ENCODE peak calls at places on chromosomes 13 and 19, in four cellular contexts. V, P, I and F are unnamed samples.

GRCh38 chr19:46998445-46999142 is 21.0 kb upstream of the NPAS1 start:
- DNase-seq in I (no peak), V (no peak), P (no peak), F (no peak)

GRCh38 chr19:17847538-17848366 is at the start of gene JAK3:
- DNase-seq in V (peak), P (peak), I (peak), F (peak)

GRCh38 chr19:43747557-43748204 is 7.1 kb downstream of the SMG9 start:
- DNase-seq in P (no peak), I (no peak), V (peak), F (no peak)

GRCh38 chr13:75938811-75939525 is 302.8 kb downstream of the LMO7 start:
- DNase-seq in V (no peak), P (no peak), I (no peak), F (no peak)

GRCh38 chr19:10805758-10806247 is 30.2 kb downstream of the TMED1 start:
- DNase-seq in P (no peak), I (no peak), V (no peak), F (no peak)

GRCh38 chr13:36788276-36788675 is 30.7 kb upstream of the RFXAP start:
- DNase-seq in I (no peak), P (no peak), V (no peak), F (no peak)

GRCh38 chr19:57441979-57442752 is 7.0 kb downstream of the ZNF749 start:
- DNase-seq in P (no peak), I (no peak), V (no peak), F (no peak)

GRCh38 chr13:97307882-97308624 is 85.9 kb downstream of the MBNL2 start:
- DNase-seq in V (no peak), P (peak), I (no peak), F (no peak)

GRCh38 chr13:83810136-83810535 is 72.1 kb downstream of the SLITRK1 start:
- DNase-seq in P (no peak), I (no peak), V (no peak), F (no peak)

GRCh38 chr19:44593294-44593693 is 20.1 kb upstream of the IGSF23 start:
- DNase-seq in I (no peak), V (no peak), P (no peak), F (no peak)

GRCh38 chr19:28454083-28454482 is 758.9 kb downstream of the UQCRFS1 start:
- DNase-seq in I (no peak), P (no peak), V (no peak), F (no peak)

GRCh38 chr19:56933014-56933705 is 92.6 kb upstream of the PEG3 start:
- DNase-seq in I (no peak), P (no peak), V (no peak), F (no peak)

GRCh38 chr19:35268546-35269424 is at the start of gene USF2:
- DNase-seq in V (no peak), I (peak), P (peak), F (peak)

GRCh38 chr13:93480553-93481106 is 254.0 kb downstream of the GPC6 start:
- DNase-seq in V (no peak), I (no peak), P (peak), F (no peak)

GRCh38 chr13:104796581-104796980 is 1730.4 kb upstream of the SLC10A2 start:
- DNase-seq in I (no peak), P (no peak), V (no peak), F (no peak)

GRCh38 chr13:96821381-96821780 is 172.9 kb downstream of the OXGR1 start:
- DNase-seq in I (no peak), P (no peak), V (no peak), F (no peak)

GRCh38 chr13:111908391-111908790 is 158.6 kb upstream of the SOX1 start:
- DNase-seq in V (no peak), P (no peak), I (no peak), F (no peak)

GRCh38 chr19:4539697-4540581 is at the start of gene LRG1:
- DNase-seq in V (peak), I (peak), P (peak), F (no peak)

GRCh38 chr13:20495087-20496023 is 30.3 kb downstream of the CRYL1 start:
- DNase-seq in V (peak), I (peak), P (peak), F (no peak)

GRCh38 chr13:37074703-37075102 is 15.2 kb upstream of the SUPT20H start:
- DNase-seq in P (no peak), V (no peak), I (no peak), F (no peak)

GRCh38 chr19:33805840-33806433 is 9.3 kb downstream of the KCTD15 start:
- DNase-seq in P (no peak), I (no peak), V (no peak), F (no peak)

GRCh38 chr13:108957369-108958012 is 328.1 kb downstream of the MYO16 start:
- DNase-seq in P (no peak), V (no peak), I (no peak), F (no peak)

GRCh38 chr13:100881291-100881864 is 206.8 kb upstream of the TMTC4 start:
- DNase-seq in P (no peak), I (no peak), V (no peak), F (no peak)

GRCh38 chr19:38932425-38933179 is 1.9 kb downstream of the MRPS12 start:
- DNase-seq in V (no peak), I (peak), P (peak), F (no peak)

GRCh38 chr13:113452942-113453901 is at the start of gene ADPRHL1:
- DNase-seq in P (no peak), V (no peak), I (no peak), F (no peak)

GRCh38 chr19:54532528-54532927 is 29.9 kb downstream of the LAIR2 start:
- DNase-seq in V (peak), I (no peak), P (no peak), F (no peak)

GRCh38 chr13:35887028-35887666 is 244.0 kb downstream of the DCLK1 start:
- DNase-seq in V (no peak), P (no peak), I (no peak), F (no peak)

GRCh38 chr13:94112227-94112626 is 367.3 kb downstream of the DCT start:
- DNase-seq in I (no peak), V (no peak), P (peak), F (no peak)

GRCh38 chr13:33455291-33455690 is 169.7 kb upstream of the STARD13 start:
- DNase-seq in V (no peak), P (no peak), I (no peak), F (no peak)

GRCh38 chr13:61286148-61286745 is 129.4 kb downstream of the PCDH20 start:
- DNase-seq in P (peak), V (no peak), I (peak), F (no peak)

GRCh38 chr13:66071018-66071417 is 1159.1 kb downstream of the PCDH9 start:
- DNase-seq in V (no peak), P (no peak), I (no peak), F (no peak)

GRCh38 chr13:103839460-103839859 is 773.2 kb upstream of the SLC10A2 start:
- DNase-seq in V (no peak), I (no peak), P (no peak), F (no peak)

GRCh38 chr19:46783670-46784069 is 4.7 kb downstream of the SLC1A5 start:
- DNase-seq in V (no peak), P (no peak), I (peak), F (no peak)

GRCh38 chr19:49104229-49104864 is 9.8 kb upstream of the LIN7B start:
- DNase-seq in P (no peak), I (peak), V (no peak), F (no peak)

GRCh38 chr13:22496803-22497508 is 683.8 kb upstream of the SGCG start:
- DNase-seq in P (no peak), I (no peak), V (no peak), F (no peak)

GRCh38 chr19:40533508-40533907 is 43.2 kb upstream of the SHKBP1 start:
- DNase-seq in P (no peak), V (no peak), I (no peak), F (no peak)

GRCh38 chr19:40529093-40529954 is 47.3 kb upstream of the SHKBP1 start:
- DNase-seq in P (peak), V (peak), I (peak), F (peak)

GRCh38 chr19:40530091-40530901 is 46.4 kb upstream of the SHKBP1 start:
- DNase-seq in V (no peak), I (peak), P (no peak), F (no peak)

GRCh38 chr19:40539070-40539469 is 37.6 kb upstream of the SHKBP1 start:
- DNase-seq in V (no peak), P (no peak), I (no peak), F (no peak)

DNA sequence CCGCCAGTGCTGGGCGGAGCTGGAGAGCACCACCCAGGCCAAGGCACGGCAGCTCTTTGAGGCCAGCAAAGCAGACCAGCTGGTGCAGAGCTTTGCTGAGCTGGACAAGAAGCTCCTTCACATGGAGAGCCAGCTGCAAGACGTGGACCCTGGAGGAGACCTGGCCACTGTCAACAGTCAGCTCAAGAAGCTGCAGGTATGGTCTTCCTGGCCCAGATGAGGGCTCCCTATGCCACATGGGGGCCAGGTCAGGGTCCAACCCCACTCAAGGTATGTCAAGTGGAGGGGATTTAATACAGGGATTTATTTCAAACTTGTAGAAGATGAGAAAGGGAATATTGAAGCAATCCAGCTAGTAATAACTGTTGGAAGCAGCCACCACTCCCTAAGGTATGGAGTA is 42.5 kb upstream of the SHKBP1 start:
- DNase-seq in I (no peak), V (no peak), P (no peak), F (no peak)
- TF ChIP-seq TAF1 in I (no peak), V (no peak), P (no peak), F (no peak)

GRCh38 chr19:2048104-2048958 is 2.7 kb downstream of the MKNK2 start:
- DNase-seq in I (no peak), P (no peak), V (no peak), F (no peak)

GRCh38 chr19:2048959-2049740 is 1.9 kb downstream of the MKNK2 start:
- DNase-seq in V (no peak), I (no peak), P (no peak), F (no peak)

GRCh38 chr19:2050349-2050990 is 574 bp downstream of the MKNK2 start:
- DNase-seq in I (peak), P (no peak), V (no peak), F (no peak)

GRCh38 chr19:2050991-2051770 is at the start of gene MKNK2:
- DNase-seq in I (peak), V (no peak), P (peak), F (peak)

DNA sequence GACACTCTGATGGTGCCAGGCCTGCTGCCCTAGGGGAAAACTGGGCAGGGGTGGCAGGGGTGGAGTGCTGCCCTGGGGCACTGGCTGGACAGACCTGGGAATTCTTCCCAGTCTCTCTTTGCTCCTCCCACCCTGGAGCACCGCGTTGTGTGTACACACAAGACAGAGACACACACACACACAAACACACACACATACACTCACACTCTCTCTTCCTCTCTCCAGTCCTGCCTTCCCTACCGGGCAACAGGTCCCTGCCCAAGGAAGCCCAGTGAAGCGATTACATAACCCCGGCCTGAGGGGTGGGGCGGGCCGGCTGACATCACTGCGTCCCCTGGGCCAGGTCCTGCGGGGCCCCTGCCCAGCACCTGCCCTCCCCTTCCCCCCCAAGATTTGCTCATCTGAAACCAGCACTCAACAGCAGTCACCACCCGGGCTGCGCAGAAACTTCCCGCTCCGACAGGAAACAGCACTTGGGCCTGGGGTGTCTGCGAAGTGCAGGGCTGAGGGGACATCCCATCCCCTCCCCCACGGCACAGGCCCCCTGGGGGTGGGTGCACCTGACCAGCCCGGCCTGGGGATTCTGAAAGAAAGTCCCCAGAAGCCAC is 1.2 kb downstream of the MKNK2 start:
- DNase-seq in P (peak), V (no peak), I (peak), F (peak)
- TF ChIP-seq POLR2A in P (no peak), V (peak), I (peak), F (peak)

DNA sequence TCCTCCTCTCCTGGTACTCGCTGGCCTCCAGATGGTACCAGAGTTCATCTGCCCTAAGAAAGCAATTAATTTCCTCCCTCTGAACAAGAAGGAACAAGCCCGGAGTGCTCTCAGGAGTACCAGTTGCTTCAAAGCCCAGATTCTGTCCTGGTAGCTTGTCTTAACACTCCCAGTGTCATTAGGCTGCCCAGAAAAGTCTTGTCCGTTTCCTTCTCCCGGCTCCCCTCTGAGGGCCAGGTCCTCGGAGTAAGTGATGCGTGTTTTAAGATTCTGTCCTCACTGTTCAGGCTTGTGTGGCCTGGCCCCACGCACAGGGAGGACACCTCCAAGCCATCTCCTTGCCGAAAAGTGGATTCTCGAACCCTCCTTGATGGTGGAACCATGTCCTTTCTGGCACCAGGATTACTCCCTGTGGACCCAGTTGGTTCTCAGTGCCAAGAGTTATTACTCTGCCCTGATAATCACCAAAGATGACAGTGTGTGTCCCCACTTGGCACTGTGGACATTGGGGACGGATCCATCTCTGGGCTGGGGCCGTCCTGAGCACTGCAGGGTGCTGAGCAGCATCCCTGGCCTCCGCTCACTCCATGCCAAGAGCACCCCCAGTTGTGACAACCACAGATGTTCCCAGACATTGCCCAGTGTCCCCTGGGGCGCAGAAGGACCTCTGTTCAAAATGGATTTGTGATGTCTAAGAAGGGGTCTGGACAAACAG is 52.5 kb downstream of the RFX2 start:
- DNase-seq in V (no peak), P (no peak), I (no peak), F (no peak)
- TF ChIP-seq TAF1 in V (no peak), P (no peak), I (no peak), F (no peak)

GRCh38 chr19:51572908-51573307 is 1.8 kb downstream of the ZNF175 start:
- DNase-seq in P (no peak), V (no peak), I (no peak), F (no peak)

GRCh38 chr19:51571599-51571998 is 516 bp downstream of the ZNF175 start:
- DNase-seq in P (no peak), V (no peak), I (no peak), F (no peak)

GRCh38 chr19:51570962-51571575 is at the start of gene ZNF175:
- DNase-seq in I (peak), P (peak), V (peak), F (peak)

GRCh38 chr19:51573331-51573730 is 2.2 kb downstream of the ZNF175 start:
- DNase-seq in V (no peak), P (no peak), I (no peak), F (no peak)

GRCh38 chr19:51572415-51572814 is 1.3 kb downstream of the ZNF175 start:
- DNase-seq in I (peak), P (no peak), V (no peak), F (no peak)
- TF ChIP-seq POLR2A in I (no peak), P (no peak), V (no peak), F (no peak)

DNA sequence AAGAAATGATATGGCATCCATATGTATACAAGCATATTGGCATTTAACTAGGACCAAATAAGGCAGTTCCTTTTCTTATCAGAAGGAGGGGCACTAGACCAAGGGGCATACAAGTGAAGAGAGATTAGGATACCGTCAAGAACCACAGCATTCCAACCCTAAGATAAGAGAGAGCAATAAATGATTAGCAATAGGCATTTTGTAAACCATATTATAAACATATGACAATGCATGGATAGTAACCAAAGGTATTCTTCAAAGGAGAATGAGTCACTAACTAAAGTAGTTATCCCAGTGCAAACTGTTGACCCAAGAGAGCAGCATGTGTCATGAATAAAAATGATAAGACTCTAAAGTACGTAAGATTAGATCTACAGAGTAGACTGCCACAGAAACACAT is 500.9 kb upstream of the HTR2A start:
- DNase-seq in V (no peak), I (no peak), P (no peak), F (no peak)
- TF ChIP-seq TAF1 in V (no peak), I (no peak), P (no peak), F (no peak)

DNA sequence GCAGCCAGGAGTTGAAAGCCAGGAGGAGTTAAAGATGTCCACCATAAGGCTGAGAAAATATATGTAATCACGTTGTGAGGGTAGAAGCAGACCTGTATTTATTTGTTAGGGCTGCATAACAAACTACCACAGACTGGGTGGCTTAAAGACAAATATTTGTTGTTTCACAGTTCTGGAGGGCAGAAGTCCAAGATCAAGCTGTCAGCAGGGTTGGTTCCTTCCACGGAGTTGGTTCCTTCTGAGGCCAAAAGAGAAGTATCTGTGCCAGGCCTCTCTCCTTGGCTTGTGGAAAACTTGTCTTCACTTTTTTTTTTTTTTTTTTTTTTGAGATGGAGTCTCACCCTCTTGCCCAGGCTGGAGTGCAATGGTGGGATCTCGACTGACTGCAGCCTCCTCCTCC is 73.7 kb upstream of the SLAIN1 start:
- DNase-seq in P (no peak), I (no peak), V (no peak), F (no peak)
- TF ChIP-seq POLR2A in P (no peak), I (no peak), V (no peak), F (no peak)

GRCh38 chr13:40446365-40446764 is 220.1 kb downstream of the FOXO1 start:
- DNase-seq in I (no peak), P (no peak), V (no peak), F (no peak)
- TF ChIP-seq TAF1 in I (no peak), P (no peak), V (no peak), F (no peak)

GRCh38 chr13:48594080-48594815 is 59.5 kb upstream of the CYSLTR2 start:
- DNase-seq in I (no peak), P (no peak), V (no peak), F (no peak)
- TF ChIP-seq POLR2A in I (no peak), P (no peak), V (no peak), F (no peak)